ENCODE peak calls at places on chromosomes 3 and 15, in eight cellular contexts. One of them, this sample, is unnamed.

GRCh38 chr3:13346481-13347389 is 73.4 kb downstream of the NUP210 start:
- DNase-seq in upper lobe of left lung: no peak
- DNase-seq in psoas muscle: peak; percentile 77
- DNase-seq in endothelial cell of umbilical vein: no peak
- DNase-seq in transverse colon: peak; percentile 17
- DNase-seq in BJ: no peak
- DNase-seq in uterus: no peak
- DNase-seq in heart left ventricle: peak; percentile 72
- DNase-seq in this sample: no peak

GRCh38 chr15:92634046-92634445 is 21.5 kb downstream of the FAM174B start:
- DNase-seq in upper lobe of left lung: no peak
- DNase-seq in psoas muscle: no peak
- DNase-seq in endothelial cell of umbilical vein: no peak
- DNase-seq in transverse colon: no peak
- DNase-seq in BJ: no peak
- DNase-seq in uterus: peak; percentile 3
- DNase-seq in heart left ventricle: no peak
- DNase-seq in this sample: no peak

GRCh38 chr15:78767331-78767951 is 43.8 kb downstream of the ADAMTS7 start:
- DNase-seq in upper lobe of left lung: peak; percentile 69
- DNase-seq in psoas muscle: peak; percentile 39
- DNase-seq in endothelial cell of umbilical vein: no peak
- DNase-seq in transverse colon: peak; percentile 4
- DNase-seq in BJ: no peak
- DNase-seq in uterus: peak; percentile 7
- DNase-seq in heart left ventricle: peak; percentile 38
- DNase-seq in this sample: no peak

GRCh38 chr3:25151497-25151896 is 276.6 kb upstream of the RARB start:
- DNase-seq in upper lobe of left lung: no peak
- DNase-seq in psoas muscle: no peak
- DNase-seq in endothelial cell of umbilical vein: peak; percentile 88
- DNase-seq in transverse colon: no peak
- DNase-seq in BJ: no peak
- DNase-seq in uterus: no peak
- DNase-seq in heart left ventricle: no peak
- DNase-seq in this sample: peak; percentile 5

GRCh38 chr3:135125171-135125801 is 330.2 kb downstream of the EPHB1 start:
- DNase-seq in upper lobe of left lung: no peak
- DNase-seq in psoas muscle: no peak
- DNase-seq in endothelial cell of umbilical vein: peak; percentile 1
- DNase-seq in transverse colon: no peak
- DNase-seq in BJ: no peak
- DNase-seq in uterus: no peak
- DNase-seq in heart left ventricle: no peak
- DNase-seq in this sample: peak; percentile 33

GRCh38 chr3:190375250-190375649 is 12.7 kb upstream of the CLDN16 start:
- DNase-seq in upper lobe of left lung: no peak
- DNase-seq in psoas muscle: no peak
- DNase-seq in endothelial cell of umbilical vein: no peak
- DNase-seq in transverse colon: no peak
- DNase-seq in BJ: no peak
- DNase-seq in uterus: no peak
- DNase-seq in heart left ventricle: no peak
- DNase-seq in this sample: no peak

GRCh38 chr15:81511160-81511559 is 137.1 kb upstream of the TMC3 start:
- DNase-seq in upper lobe of left lung: no peak
- DNase-seq in psoas muscle: no peak
- DNase-seq in endothelial cell of umbilical vein: peak; percentile 58
- DNase-seq in transverse colon: no peak
- DNase-seq in BJ: no peak
- DNase-seq in uterus: no peak
- DNase-seq in heart left ventricle: no peak
- DNase-seq in this sample: peak; percentile 19

GRCh38 chr3:16723994-16724393 is 118.8 kb upstream of the DAZL start:
- DNase-seq in upper lobe of left lung: no peak
- DNase-seq in psoas muscle: no peak
- DNase-seq in endothelial cell of umbilical vein: no peak
- DNase-seq in transverse colon: no peak
- DNase-seq in BJ: no peak
- DNase-seq in uterus: no peak
- DNase-seq in heart left ventricle: no peak
- DNase-seq in this sample: peak; percentile 68

GRCh38 chr15:31464216-31465082 is 137.8 kb downstream of the KLF13 start:
- DNase-seq in upper lobe of left lung: no peak
- DNase-seq in psoas muscle: no peak
- DNase-seq in endothelial cell of umbilical vein: no peak
- DNase-seq in transverse colon: no peak
- DNase-seq in BJ: no peak
- DNase-seq in uterus: peak; percentile 10
- DNase-seq in heart left ventricle: no peak
- DNase-seq in this sample: no peak

GRCh38 chr3:42867138-42867537 is 8.5 kb downstream of the CYP8B1 start:
- DNase-seq in upper lobe of left lung: no peak
- DNase-seq in psoas muscle: no peak
- DNase-seq in endothelial cell of umbilical vein: no peak
- DNase-seq in transverse colon: no peak
- DNase-seq in BJ: no peak
- DNase-seq in uterus: no peak
- DNase-seq in heart left ventricle: no peak
- DNase-seq in this sample: no peak

GRCh38 chr3:135895734-135896121 is 69.8 kb upstream of the PPP2R3A start:
- DNase-seq in upper lobe of left lung: no peak
- DNase-seq in psoas muscle: no peak
- DNase-seq in endothelial cell of umbilical vein: no peak
- DNase-seq in transverse colon: no peak
- DNase-seq in BJ: no peak
- DNase-seq in uterus: no peak
- DNase-seq in heart left ventricle: no peak
- DNase-seq in this sample: no peak

GRCh38 chr15:101129851-101130250 is 122.0 kb downstream of the CHSY1 start:
- DNase-seq in upper lobe of left lung: no peak
- DNase-seq in psoas muscle: no peak
- DNase-seq in endothelial cell of umbilical vein: no peak
- DNase-seq in transverse colon: no peak
- DNase-seq in BJ: no peak
- DNase-seq in uterus: no peak
- DNase-seq in heart left ventricle: no peak
- DNase-seq in this sample: no peak

GRCh38 chr3:108334698-108335097 is 38.4 kb downstream of the HHLA2 start:
- DNase-seq in upper lobe of left lung: no peak
- DNase-seq in psoas muscle: no peak
- DNase-seq in endothelial cell of umbilical vein: no peak
- DNase-seq in transverse colon: no peak
- DNase-seq in BJ: no peak
- DNase-seq in uterus: no peak
- DNase-seq in heart left ventricle: no peak
- DNase-seq in this sample: no peak

GRCh38 chr15:63050737-63051700 is 8.5 kb downstream of the TPM1 start:
- DNase-seq in upper lobe of left lung: no peak
- DNase-seq in psoas muscle: no peak
- DNase-seq in endothelial cell of umbilical vein: peak; percentile 90
- DNase-seq in transverse colon: peak; percentile 70
- DNase-seq in BJ: no peak
- DNase-seq in uterus: peak; percentile 73
- DNase-seq in heart left ventricle: no peak
- DNase-seq in this sample: peak; percentile 76

GRCh38 chr3:156628095-156628690 is 46.2 kb upstream of the TIPARP start:
- DNase-seq in upper lobe of left lung: no peak
- DNase-seq in psoas muscle: no peak
- DNase-seq in endothelial cell of umbilical vein: no peak
- DNase-seq in transverse colon: no peak
- DNase-seq in BJ: no peak
- DNase-seq in uterus: no peak
- DNase-seq in heart left ventricle: no peak
- DNase-seq in this sample: no peak

GRCh38 chr3:142087676-142088075 is 61.7 kb downstream of the TFDP2 start:
- DNase-seq in upper lobe of left lung: no peak
- DNase-seq in psoas muscle: no peak
- DNase-seq in endothelial cell of umbilical vein: no peak
- DNase-seq in transverse colon: no peak
- DNase-seq in BJ: peak; percentile 28
- DNase-seq in uterus: no peak
- DNase-seq in heart left ventricle: no peak
- DNase-seq in this sample: peak; percentile 43

GRCh38 chr15:94052711-94053110 is 178.7 kb upstream of the MCTP2 start:
- DNase-seq in upper lobe of left lung: no peak
- DNase-seq in psoas muscle: no peak
- DNase-seq in endothelial cell of umbilical vein: no peak
- DNase-seq in transverse colon: no peak
- DNase-seq in BJ: no peak
- DNase-seq in uterus: no peak
- DNase-seq in heart left ventricle: no peak
- DNase-seq in this sample: no peak

GRCh38 chr3:162719684-162720341 is 1223.2 kb downstream of the OTOL1 start:
- DNase-seq in upper lobe of left lung: no peak
- DNase-seq in psoas muscle: no peak
- DNase-seq in endothelial cell of umbilical vein: no peak
- DNase-seq in transverse colon: no peak
- DNase-seq in BJ: peak; percentile 60
- DNase-seq in uterus: no peak
- DNase-seq in heart left ventricle: no peak
- DNase-seq in this sample: peak; percentile 88

DNA sequence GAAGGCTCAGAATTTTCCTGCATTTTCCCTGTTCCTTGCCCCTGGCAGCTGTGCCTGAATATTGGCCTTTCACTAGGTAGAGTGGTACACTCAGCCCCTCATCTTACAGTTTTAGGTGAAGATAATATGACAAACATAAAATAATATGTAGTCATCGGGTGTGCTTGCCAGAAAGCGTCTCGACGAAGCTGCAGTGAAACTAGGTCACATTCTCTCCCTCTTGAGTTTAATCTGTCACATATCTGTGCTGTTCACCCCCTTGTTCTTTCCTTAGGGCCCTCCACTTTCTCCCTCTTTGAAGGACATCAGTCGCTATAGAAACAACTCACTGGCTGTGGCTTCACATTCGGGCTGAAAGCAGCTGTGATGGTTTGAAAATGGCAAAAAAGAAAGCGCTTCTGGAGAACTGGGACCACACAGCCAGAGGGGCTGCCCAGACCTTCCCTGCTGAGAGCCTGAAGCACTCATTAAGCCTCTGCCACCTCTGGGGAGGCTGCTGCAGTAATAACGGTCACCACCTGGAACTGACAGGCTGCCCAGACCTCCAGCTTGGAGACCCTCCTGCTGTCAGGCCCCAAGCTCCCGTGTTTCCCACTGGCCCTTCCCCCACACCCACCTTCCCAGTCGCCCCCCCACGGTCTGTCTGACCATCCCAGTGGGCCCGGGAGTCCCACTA is 50.3 kb downstream of the ABTB1 start:
- DNase-seq in upper lobe of left lung: no peak
- DNase-seq in psoas muscle: no peak
- DNase-seq in endothelial cell of umbilical vein: no peak
- DNase-seq in transverse colon: no peak
- DNase-seq in BJ: no peak
- DNase-seq in uterus: no peak
- DNase-seq in heart left ventricle: no peak
- DNase-seq in this sample: no peak
- H3K4me3 ChIP-seq in upper lobe of left lung: no peak overlapping the region
- H3K4me3 ChIP-seq in psoas muscle: no peak overlapping the region
- H3K4me3 ChIP-seq in endothelial cell of umbilical vein: no peak overlapping the region
- H3K4me3 ChIP-seq in transverse colon: no peak overlapping the region
- H3K4me3 ChIP-seq in BJ: no peak overlapping the region
- H3K4me3 ChIP-seq in uterus: no peak overlapping the region
- H3K4me3 ChIP-seq in heart left ventricle: no peak overlapping the region
- H3K4me3 ChIP-seq in this sample: no peak overlapping the region

DNA sequence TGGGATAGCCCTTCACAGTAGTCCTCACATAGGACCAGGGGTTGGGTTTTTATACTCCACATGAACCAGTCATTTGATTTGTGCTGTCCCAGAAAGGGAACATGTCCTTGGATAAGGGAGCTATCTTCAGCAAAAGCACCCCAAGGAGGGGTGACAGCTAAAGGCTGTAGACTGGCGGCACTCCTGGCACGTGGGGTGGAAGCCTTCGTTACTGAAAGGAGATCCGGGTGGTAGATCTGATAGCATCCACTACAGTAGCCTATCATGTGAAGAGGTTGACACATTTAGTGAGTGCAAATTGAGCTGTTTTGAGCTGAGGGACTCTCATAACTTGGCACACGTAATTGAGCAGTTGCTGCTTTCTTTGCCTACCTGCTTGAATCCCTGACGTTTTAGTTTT is 588.8 kb upstream of the GOLIM4 start:
- DNase-seq in upper lobe of left lung: no peak
- DNase-seq in psoas muscle: no peak
- DNase-seq in endothelial cell of umbilical vein: no peak
- DNase-seq in transverse colon: no peak
- DNase-seq in BJ: no peak
- DNase-seq in uterus: no peak
- DNase-seq in heart left ventricle: no peak
- DNase-seq in this sample: no peak
- TF ChIP-seq CTCF in upper lobe of left lung: no peak
- TF ChIP-seq CTCF in psoas muscle: no peak
- TF ChIP-seq CTCF in endothelial cell of umbilical vein: no peak
- TF ChIP-seq CTCF in transverse colon: no peak
- TF ChIP-seq CTCF in BJ: no peak
- TF ChIP-seq CTCF in uterus: no peak
- TF ChIP-seq CTCF in heart left ventricle: no peak
- TF ChIP-seq CTCF in this sample: no peak

DNA sequence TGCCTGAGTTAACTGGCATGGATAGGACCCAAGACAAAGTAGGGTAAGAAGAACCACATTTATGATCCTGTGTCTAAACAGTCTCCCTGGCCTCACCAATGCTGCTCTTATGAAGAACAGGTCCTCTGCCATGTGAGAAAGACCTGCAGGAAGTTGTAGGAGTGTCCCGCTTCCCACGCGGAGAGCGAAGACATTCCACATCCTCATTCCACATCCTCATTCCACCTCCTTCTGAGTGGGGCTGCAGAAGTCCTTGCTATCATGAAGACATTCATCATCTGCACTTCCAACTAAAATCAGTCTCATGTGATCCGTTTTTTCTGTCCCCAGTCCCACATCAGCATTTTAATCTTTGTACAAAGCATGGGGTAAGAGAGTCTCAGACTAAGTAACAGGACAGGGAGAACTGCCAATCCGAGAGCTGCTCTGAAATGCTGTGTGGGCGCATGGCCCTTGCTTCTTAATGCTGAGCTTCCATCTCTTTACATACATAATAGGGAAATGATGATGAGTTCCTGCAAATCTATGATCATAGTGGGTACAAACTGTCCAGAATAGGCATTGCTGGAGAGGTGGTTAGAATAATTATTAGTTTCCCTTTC is 227.2 kb downstream of the RSRC1 start:
- DNase-seq in upper lobe of left lung: no peak
- DNase-seq in psoas muscle: no peak
- DNase-seq in endothelial cell of umbilical vein: no peak
- DNase-seq in transverse colon: no peak
- DNase-seq in BJ: no peak
- DNase-seq in uterus: no peak
- DNase-seq in heart left ventricle: no peak
- DNase-seq in this sample: no peak
- H3K4me3 ChIP-seq in upper lobe of left lung: no peak overlapping the region
- H3K4me3 ChIP-seq in psoas muscle: no peak overlapping the region
- H3K4me3 ChIP-seq in endothelial cell of umbilical vein: no peak overlapping the region
- H3K4me3 ChIP-seq in transverse colon: no peak overlapping the region
- H3K4me3 ChIP-seq in BJ: no peak overlapping the region
- H3K4me3 ChIP-seq in uterus: no peak overlapping the region
- H3K4me3 ChIP-seq in heart left ventricle: no peak overlapping the region
- H3K4me3 ChIP-seq in this sample: no peak overlapping the region

DNA sequence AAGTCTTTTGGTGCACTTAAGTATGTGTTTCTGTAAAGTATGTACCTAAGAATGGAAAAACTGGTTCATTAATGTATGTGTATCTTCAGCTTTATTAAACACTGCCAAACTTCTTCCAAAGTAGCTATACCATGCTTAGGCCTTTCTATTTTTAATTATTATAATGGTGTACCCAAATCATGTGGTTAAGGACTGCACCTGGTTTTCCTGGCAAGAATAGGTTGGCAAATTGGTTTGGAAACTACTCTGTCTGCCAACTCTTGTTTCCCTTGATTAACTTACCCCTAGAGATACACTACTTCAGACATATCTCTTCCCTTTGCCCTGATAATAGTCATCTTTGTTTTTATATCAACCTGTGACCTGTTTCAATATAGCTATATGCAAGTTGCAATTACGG is 40.8 kb upstream of the TMEM108 start:
- DNase-seq in upper lobe of left lung: no peak
- DNase-seq in psoas muscle: no peak
- DNase-seq in endothelial cell of umbilical vein: no peak
- DNase-seq in transverse colon: no peak
- DNase-seq in BJ: no peak
- DNase-seq in uterus: no peak
- DNase-seq in heart left ventricle: no peak
- DNase-seq in this sample: no peak
- TF ChIP-seq CTCF in upper lobe of left lung: no peak
- TF ChIP-seq CTCF in psoas muscle: no peak
- TF ChIP-seq CTCF in endothelial cell of umbilical vein: no peak
- TF ChIP-seq CTCF in transverse colon: no peak
- TF ChIP-seq CTCF in BJ: no peak
- TF ChIP-seq CTCF in uterus: no peak
- TF ChIP-seq CTCF in heart left ventricle: no peak
- TF ChIP-seq CTCF in this sample: no peak